ENCODE peak calls at places on chromosomes 13 and 19, in eight cellular contexts. D is D721Med; Y is stimulated activated CD4-positive, alpha-beta T cell treated with anti-CD3 and anti-CD28 coated beads, TNF-alpha, amount 100 ng/mL, for 24 hours; L is progenitor cell of endocrine pancreas; K is EH; C is cardiac muscle cell; H is amniotic stem cell; B is CD4-positive, alpha-beta memory T cell. G is an unnamed sample.

GRCh38 chr13:80348750-80349149 is 7.8 kb upstream of the SPRY2 start:
- DNase-seq in D (no peak), Y (no peak), L (no peak), K (peak), C (no peak), H (no peak), B (no peak), G (no peak)

GRCh38 chr19:10100163-10100785 is 2.2 kb downstream of the ANGPTL6 start:
- DNase-seq in D (no peak), Y (no peak), L (no peak), K (no peak), C (no peak), H (no peak), B (no peak), G (no peak)

GRCh38 chr19:50721441-50722137 is 1.6 kb upstream of the CLEC11A start:
- DNase-seq in D (no peak), Y (no peak), L (no peak), K (peak), C (no peak), H (no peak), B (no peak), G (no peak)

GRCh38 chr13:80029170-80029569 is 311.8 kb downstream of the SPRY2 start:
- DNase-seq in D (no peak), Y (no peak), L (no peak), K (no peak), C (no peak), H (no peak), B (no peak), G (no peak)

GRCh38 chr19:8366961-8367326 is 3.0 kb downstream of the ANGPTL4 start:
- DNase-seq in D (no peak), Y (no peak), L (no peak), K (peak), C (no peak), H (no peak), B (no peak), G (no peak)

GRCh38 chr19:14561832-14562351 is 10.0 kb downstream of the NDUFB7 start:
- DNase-seq in D (no peak), Y (no peak), L (no peak), K (no peak), C (peak), H (no peak), B (no peak), G (no peak)

GRCh38 chr13:95710313-95710712 is 33.4 kb downstream of the DNAJC3 start:
- DNase-seq in D (no peak), Y (no peak), L (no peak), K (peak), C (no peak), H (no peak), B (no peak), G (no peak)

GRCh38 chr13:44746690-44747089 is 170.6 kb upstream of the TSC22D1 start:
- DNase-seq in D (no peak), Y (no peak), L (no peak), K (peak), C (no peak), H (no peak), B (no peak), G (no peak)

GRCh38 chr19:13102666-13103584 is at the start of gene LYL1:
- DNase-seq in D (no peak), Y (no peak), L (peak), K (peak), C (peak), H (no peak), B (peak), G (no peak)

GRCh38 chr13:58573742-58574141 is 942.2 kb downstream of the PCDH17 start:
- DNase-seq in D (no peak), Y (no peak), L (no peak), K (no peak), C (no peak), H (no peak), B (no peak), G (no peak)

GRCh38 chr19:30785728-30786127 is 413.5 kb downstream of the ZNF536 start:
- DNase-seq in D (no peak), Y (no peak), L (no peak), K (no peak), C (no peak), H (no peak), B (no peak), G (no peak)

GRCh38 chr19:42057856-42058255 is 12.2 kb downstream of the GRIK5 start:
- DNase-seq in D (no peak), Y (no peak), L (no peak), K (no peak), C (no peak), H (no peak), B (no peak), G (no peak)

GRCh38 chr19:43506629-43507028 is 2.1 kb upstream of the PHLDB3 start:
- DNase-seq in D (no peak), Y (no peak), L (no peak), K (no peak), C (no peak), H (no peak), B (no peak), G (no peak)

GRCh38 chr13:108463365-108463764 is 166.0 kb upstream of the MYO16 start:
- DNase-seq in D (no peak), Y (no peak), L (no peak), K (peak), C (no peak), H (peak), B (no peak), G (no peak)

GRCh38 chr19:8702350-8702749 is 3.8 kb upstream of the ACTL9 start:
- DNase-seq in D (no peak), Y (no peak), L (no peak), K (no peak), C (no peak), H (no peak), B (peak), G (no peak)

GRCh38 chr13:44713793-44714469 is 137.8 kb upstream of the TSC22D1 start:
- DNase-seq in D (no peak), Y (no peak), L (no peak), K (peak), C (no peak), H (peak), B (no peak), G (no peak)

GRCh38 chr13:49308104-49308875 is 60.6 kb downstream of the CDADC1 start:
- DNase-seq in D (no peak), Y (no peak), L (no peak), K (no peak), C (no peak), H (no peak), B (no peak), G (no peak)

GRCh38 chr19:45323671-45324081 is 1.0 kb upstream of the CKM start:
- DNase-seq in D (no peak), Y (no peak), L (no peak), K (peak), C (peak), H (no peak), B (no peak), G (no peak)

GRCh38 chr19:18867199-18867598 is 28.8 kb downstream of the CERS1 start:
- DNase-seq in D (no peak), Y (no peak), L (no peak), K (no peak), C (no peak), H (no peak), B (no peak), G (no peak)

GRCh38 chr13:41465965-41466364 is 8.6 kb downstream of the RGCC start:
- DNase-seq in D (no peak), Y (no peak), L (no peak), K (no peak), C (no peak), H (no peak), B (peak), G (no peak)

GRCh38 chr19:42468273-42468796 is 25.6 kb upstream of the CXCL17 start:
- DNase-seq in D (no peak), Y (no peak), L (no peak), K (peak), C (no peak), H (peak), B (no peak), G (no peak)

GRCh38 chr19:16441661-16442071 is 30.1 kb downstream of the EPS15L1 start:
- DNase-seq in D (peak), Y (no peak), L (peak), K (no peak), C (peak), H (no peak), B (no peak), G (peak)

GRCh38 chr19:33194884-33195710 is 967 bp downstream of the LRP3 start:
- DNase-seq in D (no peak), Y (no peak), L (no peak), K (peak), C (peak), H (no peak), B (no peak), G (no peak)

GRCh38 chr19:12580180-12580694 is 29.0 kb upstream of the ZNF564 start:
- DNase-seq in D (no peak), Y (no peak), L (no peak), K (peak), C (no peak), H (no peak), B (no peak), G (no peak)

GRCh38 chr19:15318241-15318691 is 14.1 kb downstream of the BRD4 start:
- DNase-seq in D (no peak), Y (no peak), L (no peak), K (peak), C (no peak), H (no peak), B (no peak), G (no peak)

GRCh38 chr13:85441364-85441763 is 357.9 kb downstream of the SLITRK6 start:
- DNase-seq in D (no peak), Y (no peak), L (no peak), K (no peak), C (no peak), H (no peak), B (no peak), G (no peak)

GRCh38 chr13:78102121-78102677 is 183.6 kb upstream of the EDNRB start:
- DNase-seq in D (no peak), Y (no peak), L (no peak), K (peak), C (no peak), H (no peak), B (no peak), G (no peak)

GRCh38 chr13:20873348-20873747 is 29.2 kb downstream of the XPO4 start:
- DNase-seq in D (no peak), Y (no peak), L (no peak), K (peak), C (no peak), H (no peak), B (no peak), G (no peak)

GRCh38 chr13:80928241-80928640 is 587.3 kb upstream of the SPRY2 start:
- DNase-seq in D (no peak), Y (no peak), L (no peak), K (no peak), C (no peak), H (no peak), B (no peak), G (no peak)

GRCh38 chr13:46846736-46847135 is 49.8 kb upstream of the ESD start:
- DNase-seq in D (no peak), Y (no peak), L (no peak), K (no peak), C (peak), H (no peak), B (no peak), G (no peak)

GRCh38 chr13:26941345-26942174 is 181.0 kb upstream of the GPR12 start:
- DNase-seq in D (no peak), Y (no peak), L (no peak), K (peak), C (no peak), H (no peak), B (no peak), G (no peak)

GRCh38 chr13:48429886-48430285 is 17.0 kb upstream of the LPAR6 start:
- DNase-seq in D (no peak), Y (no peak), L (no peak), K (no peak), C (no peak), H (no peak), B (no peak), G (no peak)

GRCh38 chr13:75481176-75482069 is 546 bp downstream of the TBC1D4 start:
- DNase-seq in D (no peak), Y (no peak), L (peak), K (peak), C (peak), H (no peak), B (peak), G (peak)

GRCh38 chr13:104809483-104809882 is 1726.0 kb downstream of the EFNB2 start:
- DNase-seq in D (no peak), Y (no peak), L (no peak), K (no peak), C (no peak), H (no peak), B (no peak), G (no peak)

GRCh38 chr13:98222081-98222554 is 45.0 kb upstream of the RNF113B start:
- DNase-seq in D (no peak), Y (no peak), L (no peak), K (peak), C (no peak), H (no peak), B (no peak), G (no peak)

GRCh38 chr19:1860133-1860775 is 3.1 kb downstream of the KLF16 start:
- DNase-seq in D (peak), Y (no peak), L (no peak), K (peak), C (peak), H (peak), B (peak), G (no peak)

GRCh38 chr19:34508540-34508939 is 27.0 kb downstream of the WTIP start:
- DNase-seq in D (no peak), Y (no peak), L (no peak), K (peak), C (no peak), H (no peak), B (no peak), G (no peak)

GRCh38 chr19:33499248-33499647 is 22.3 kb downstream of the PEPD start:
- DNase-seq in D (no peak), Y (no peak), L (no peak), K (no peak), C (no peak), H (no peak), B (no peak), G (no peak)

GRCh38 chr19:1811472-1811894 is 593 bp downstream of the ATP8B3 start:
- DNase-seq in D (no peak), Y (peak), L (no peak), K (peak), C (peak), H (no peak), B (no peak), G (no peak)

G was measured in neural crest cell.